ENCODE peak calls at places on chromosome 10, in four cellular contexts. One of them, this sample, is unnamed.
A peak's percentile ranks its signal among the peaks of the same experiment; 100 is the strongest.

GRCh38 chr10:69497611-69498390 is 46.5 kb downstream of the TSPAN15 start:
- DNase-seq in stomach: no peak
- DNase-seq in esophagus squamous epithelium: no peak
- DNase-seq in astrocyte: no peak
- DNase-seq in this sample: no peak

GRCh38 chr10:77592946-77593636 is 44.5 kb downstream of the KCNMA1 start:
- DNase-seq in stomach: peak; percentile 44
- DNase-seq in esophagus squamous epithelium: no peak
- DNase-seq in astrocyte: peak; percentile 91
- DNase-seq in this sample: peak; percentile 90

GRCh38 chr10:102195301-102195870 is 30.7 kb upstream of the ELOVL3 start:
- DNase-seq in stomach: no peak
- DNase-seq in esophagus squamous epithelium: no peak
- DNase-seq in astrocyte: no peak
- DNase-seq in this sample: no peak

GRCh38 chr10:78053201-78053868 is 19.7 kb downstream of the RPS24 start:
- DNase-seq in stomach: no peak
- DNase-seq in esophagus squamous epithelium: no peak
- DNase-seq in astrocyte: peak; percentile 66
- DNase-seq in this sample: no peak

GRCh38 chr10:103510046-103510685 is 16.7 kb downstream of the NEURL1 start:
- DNase-seq in stomach: no peak
- DNase-seq in esophagus squamous epithelium: no peak
- DNase-seq in astrocyte: no peak
- DNase-seq in this sample: no peak

GRCh38 chr10:82757397-82757796 is 882.4 kb downstream of the NRG3 start:
- DNase-seq in stomach: no peak
- DNase-seq in esophagus squamous epithelium: no peak
- DNase-seq in astrocyte: no peak
- DNase-seq in this sample: no peak

GRCh38 chr10:21263839-21264238 is 261.6 kb downstream of the SKIDA1 start:
- DNase-seq in stomach: no peak
- DNase-seq in esophagus squamous epithelium: no peak
- DNase-seq in astrocyte: no peak
- DNase-seq in this sample: no peak

GRCh38 chr10:130516141-130516540 is 379.9 kb downstream of the GLRX3 start:
- DNase-seq in stomach: no peak
- DNase-seq in esophagus squamous epithelium: no peak
- DNase-seq in astrocyte: no peak
- DNase-seq in this sample: no peak

GRCh38 chr10:96585726-96586418 is 940 bp downstream of the TM9SF3 start:
- DNase-seq in stomach: no peak
- DNase-seq in esophagus squamous epithelium: no peak
- DNase-seq in astrocyte: peak; percentile 12
- DNase-seq in this sample: no peak

GRCh38 chr10:8992009-8992408 is 937.5 kb downstream of the GATA3 start:
- DNase-seq in stomach: no peak
- DNase-seq in esophagus squamous epithelium: no peak
- DNase-seq in astrocyte: no peak
- DNase-seq in this sample: no peak
- H3K4me3 ChIP-seq in stomach: no peak overlapping the region
- H3K4me3 ChIP-seq in esophagus squamous epithelium: no peak overlapping the region
- H3K4me3 ChIP-seq in astrocyte: no peak overlapping the region
- H3K4me3 ChIP-seq in this sample: no peak overlapping the region

GRCh38 chr10:23417254-23417653 is 21.6 kb upstream of the OTUD1 start:
- DNase-seq in stomach: no peak
- DNase-seq in esophagus squamous epithelium: no peak
- DNase-seq in astrocyte: no peak
- DNase-seq in this sample: no peak
- H3K27ac ChIP-seq in stomach: no peak overlapping the region
- H3K27ac ChIP-seq in esophagus squamous epithelium: no peak overlapping the region
- H3K27ac ChIP-seq in astrocyte: no peak overlapping the region
- H3K27ac ChIP-seq in this sample: no peak overlapping the region

DNA sequence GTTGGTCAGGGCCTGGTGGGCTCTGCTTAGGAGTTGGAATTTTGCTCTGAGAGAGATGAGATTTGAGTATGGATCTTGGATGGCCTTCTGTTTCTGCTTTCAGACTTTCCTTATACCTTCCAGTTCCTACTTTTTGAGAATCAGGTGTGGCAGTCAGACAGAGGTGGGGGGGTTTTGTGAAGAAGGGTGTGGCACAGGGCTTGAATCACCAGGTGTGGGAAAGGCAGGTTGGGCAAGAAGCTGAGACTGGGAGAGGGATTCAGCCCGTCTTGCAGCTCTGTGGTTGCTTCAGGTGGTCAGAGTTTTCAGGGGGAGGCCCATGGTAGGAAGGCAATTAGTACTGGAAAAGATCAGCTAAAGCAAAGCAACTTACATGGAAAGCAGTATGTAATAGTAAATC is 340.2 kb downstream of the LRMDA start:
- DNase-seq in stomach: peak; percentile 36
- DNase-seq in esophagus squamous epithelium: no peak
- DNase-seq in astrocyte: no peak
- DNase-seq in this sample: no peak
- H3K4me3 ChIP-seq in stomach: peak overlapping the region; percentile 37
- H3K4me3 ChIP-seq in esophagus squamous epithelium: no peak overlapping the region
- H3K4me3 ChIP-seq in astrocyte: no peak overlapping the region
- H3K4me3 ChIP-seq in this sample: no peak overlapping the region

DNA sequence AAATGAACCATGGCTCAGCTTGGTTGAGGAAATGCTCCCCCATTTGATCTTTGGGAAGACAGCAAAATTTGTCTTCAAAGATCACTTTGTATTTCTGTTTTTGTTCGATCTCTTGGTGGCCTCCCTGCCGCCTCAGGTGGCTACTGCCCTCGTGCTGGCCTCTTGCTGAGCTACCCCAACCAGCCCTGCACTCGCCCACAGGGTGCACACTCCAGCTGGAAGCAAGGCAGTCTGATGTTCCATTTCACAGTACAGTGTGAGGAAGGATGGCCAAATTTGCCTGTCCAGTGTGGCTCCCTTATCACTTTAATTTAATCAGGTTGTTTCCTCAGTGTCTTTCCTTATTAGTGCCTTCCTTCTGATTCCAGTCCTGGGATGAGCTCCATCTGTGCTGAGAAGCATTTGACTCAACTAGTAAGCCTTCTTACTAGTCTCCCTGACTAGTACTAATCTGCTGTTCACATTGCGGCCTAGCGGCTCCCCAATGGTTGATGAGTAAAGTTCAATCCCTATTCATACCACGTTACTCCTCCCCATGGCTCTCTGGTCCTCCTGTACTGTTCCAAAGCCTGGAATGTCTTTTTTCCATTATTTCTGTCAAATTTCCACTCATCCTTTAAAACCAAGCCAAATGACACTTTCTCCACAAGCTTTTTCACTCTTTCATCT is 8.2 kb downstream of the MYOF start:
- DNase-seq in stomach: no peak
- DNase-seq in esophagus squamous epithelium: no peak
- DNase-seq in astrocyte: no peak
- DNase-seq in this sample: no peak
- H3K27ac ChIP-seq in stomach: peak overlapping the region; percentile 54
- H3K27ac ChIP-seq in esophagus squamous epithelium: peak overlapping the region; percentile 93
- H3K27ac ChIP-seq in astrocyte: peak overlapping the region; percentile 47
- H3K27ac ChIP-seq in this sample: peak overlapping the region; percentile 15

GRCh38 chr10:24973163-24973562 is 20.8 kb upstream of the PRTFDC1 start:
- DNase-seq in stomach: no peak
- DNase-seq in esophagus squamous epithelium: no peak
- DNase-seq in astrocyte: no peak
- DNase-seq in this sample: no peak

GRCh38 chr10:24968349-24968748 is 15.9 kb upstream of the PRTFDC1 start:
- DNase-seq in stomach: no peak
- DNase-seq in esophagus squamous epithelium: no peak
- DNase-seq in astrocyte: no peak
- DNase-seq in this sample: no peak

GRCh38 chr10:24974978-24975377 is 22.6 kb upstream of the PRTFDC1 start:
- DNase-seq in stomach: no peak
- DNase-seq in esophagus squamous epithelium: no peak
- DNase-seq in astrocyte: peak; percentile 81
- DNase-seq in this sample: no peak

GRCh38 chr10:24969732-24970330 is 17.4 kb upstream of the PRTFDC1 start:
- DNase-seq in stomach: no peak
- DNase-seq in esophagus squamous epithelium: no peak
- DNase-seq in astrocyte: no peak
- DNase-seq in this sample: no peak

DNA sequence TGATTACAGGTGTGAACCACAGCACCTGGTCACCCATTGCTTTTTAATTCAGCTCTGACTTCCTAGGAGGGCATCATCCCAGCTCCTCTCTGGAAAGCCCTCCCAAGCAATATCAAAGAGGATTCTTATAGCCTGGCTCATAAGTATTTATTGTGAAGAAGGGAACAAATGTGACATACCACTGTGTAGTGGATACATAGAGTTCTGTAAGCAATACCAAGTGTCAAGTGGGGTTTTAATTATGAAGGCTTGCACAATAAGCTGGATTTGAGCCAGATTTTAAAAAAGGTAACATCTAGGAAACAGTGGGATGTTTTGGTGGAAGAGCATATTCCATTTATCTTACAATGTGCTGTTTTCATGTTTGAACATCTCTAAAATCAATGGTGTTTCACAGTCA is 19.0 kb upstream of the PRTFDC1 start:
- DNase-seq in stomach: no peak
- DNase-seq in esophagus squamous epithelium: no peak
- DNase-seq in astrocyte: no peak
- DNase-seq in this sample: no peak
- H3K4me3 ChIP-seq in stomach: no peak overlapping the region
- H3K4me3 ChIP-seq in esophagus squamous epithelium: no peak overlapping the region
- H3K4me3 ChIP-seq in astrocyte: no peak overlapping the region
- H3K4me3 ChIP-seq in this sample: no peak overlapping the region

GRCh38 chr10:114938818-114939193 is 811 bp downstream of the TRUB1 start:
- DNase-seq in stomach: no peak
- DNase-seq in esophagus squamous epithelium: no peak
- DNase-seq in astrocyte: no peak
- DNase-seq in this sample: no peak
- H3K27ac ChIP-seq in stomach: no peak overlapping the region
- H3K27ac ChIP-seq in esophagus squamous epithelium: peak overlapping the region; percentile 90
- H3K27ac ChIP-seq in astrocyte: peak overlapping the region; percentile 92
- H3K27ac ChIP-seq in this sample: peak overlapping the region; percentile 81

This sample was measured in ascending aorta.